ENCODE peak calls at places on chromosome 6, in seven cellular contexts. U, E, J, C, G, K and H are unnamed samples.

GRCh38 chr6:116218866-116219265 is 35.0 kb downstream of the TSPYL4 start:
- DNase-seq in C (no peak), K (no peak), J (no peak), E (no peak), U (no peak), G (no peak), H (no peak)

GRCh38 chr6:113055998-113056397 is 708.9 kb downstream of the RFPL4B start:
- DNase-seq in E (no peak), J (no peak), U (no peak), C (no peak), K (no peak), G (no peak), H (no peak)

GRCh38 chr6:2862712-2863174 is 21.1 kb upstream of the SERPINB1 start:
- DNase-seq in G (no peak), K (no peak), E (no peak), J (no peak), U (no peak), C (no peak), H (no peak)

GRCh38 chr6:51398064-51398740 is 579.5 kb downstream of the TFAP2B start:
- DNase-seq in J (no peak), K (no peak), G (no peak), C (no peak), E (peak), U (no peak), H (no peak)

GRCh38 chr6:100300221-100300736 is 164.4 kb downstream of the SIM1 start:
- DNase-seq in J (no peak), C (no peak), K (no peak), E (peak), U (peak), G (peak), H (no peak)

GRCh38 chr6:113998811-113999210 is 27.9 kb upstream of the HDAC2 start:
- DNase-seq in E (no peak), K (no peak), C (no peak), U (no peak), J (no peak), G (no peak), H (no peak)

GRCh38 chr6:43773981-43774775 is 4.2 kb downstream of the VEGFA start:
- DNase-seq in C (no peak), U (no peak), E (no peak), K (no peak), G (no peak), J (no peak), H (no peak)

GRCh38 chr6:126235363-126235762 is 104.6 kb upstream of the CENPW start:
- DNase-seq in J (no peak), E (no peak), C (no peak), K (no peak), G (no peak), U (no peak), H (no peak)

GRCh38 chr6:170166511-170167122 is 124.3 kb downstream of the DLL1 start:
- DNase-seq in C (no peak), E (no peak), G (no peak), J (no peak), K (peak), U (no peak), H (no peak)

GRCh38 chr6:26594730-26595632 is 1.8 kb upstream of the ABT1 start:
- DNase-seq in U (peak), J (no peak), C (no peak), E (no peak), K (no peak), G (peak), H (peak)

GRCh38 chr6:53651149-53651763 is 14.3 kb downstream of the KLHL31 start:
- DNase-seq in J (peak), E (no peak), G (peak), U (peak), C (no peak), K (no peak), H (peak)

GRCh38 chr6:27864906-27865883 is 47.0 kb downstream of the OR2B2 start:
- DNase-seq in C (no peak), E (peak), J (peak), G (no peak), K (peak), U (peak), H (peak)
- TF ChIP-seq POLR2A in C (peak), E (peak), J (peak), G (no peak), K (peak), U (peak), H (peak)

DNA sequence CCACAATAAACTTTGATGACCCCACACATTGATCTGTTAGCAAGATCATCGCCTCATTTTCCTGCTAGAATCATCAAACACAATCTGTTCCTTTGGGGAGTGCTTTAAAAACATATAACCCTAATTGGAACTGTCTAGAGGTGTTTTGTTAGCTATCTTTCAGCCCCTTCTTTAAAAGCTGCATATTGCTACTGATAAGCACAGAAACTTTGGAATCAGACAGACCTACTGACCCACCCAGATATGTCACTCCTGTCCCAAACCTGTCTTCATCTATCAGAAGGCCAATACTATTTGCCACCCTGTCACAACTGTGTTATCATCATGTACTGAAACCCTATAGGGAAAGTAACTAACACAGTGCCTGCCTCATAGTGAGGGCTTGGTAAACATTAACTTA is 172.4 kb upstream of the SASH1 start:
- DNase-seq in E (no peak), J (no peak), U (no peak), G (no peak), C (no peak), K (no peak), H (no peak)
- TF ChIP-seq POLR2A in E (no peak), J (no peak), U (no peak), G (no peak), C (no peak), K (no peak), H (no peak)

DNA sequence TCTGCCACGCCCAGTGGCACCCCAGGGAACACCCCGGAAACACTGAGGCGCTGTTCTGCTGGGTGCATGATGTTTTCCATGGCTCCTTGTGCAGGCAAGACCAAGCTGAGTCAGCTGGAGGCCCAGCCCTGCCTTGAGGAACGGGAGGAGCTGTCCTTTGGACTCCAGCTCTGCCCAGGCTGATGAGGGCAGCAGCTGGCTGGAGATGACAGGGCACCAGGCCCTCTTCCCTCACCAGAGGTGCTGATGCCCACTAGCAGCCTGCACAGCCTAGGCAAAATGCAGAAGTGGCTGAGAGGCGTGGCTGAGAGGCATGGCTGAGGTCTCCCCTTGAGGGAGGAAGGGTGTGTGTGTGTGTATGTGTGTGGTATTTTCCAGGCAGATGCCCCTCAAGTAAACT is 2.4 kb downstream of the C6orf132 start:
- DNase-seq in K (peak), C (no peak), E (peak), U (no peak), G (no peak), J (no peak), H (no peak)
- TF ChIP-seq POLR2A in K (no peak), C (no peak), E (no peak), U (no peak), G (no peak), J (no peak), H (no peak)

GRCh38 chr6:32854376-32855178 is 585 bp downstream of the PSMB9 start:
- DNase-seq in U (peak), E (peak), K (peak), G (no peak), C (no peak), J (peak), H (peak)

GRCh38 chr6:32852018-32852843 is 1.3 kb downstream of the TAP1 start:
- DNase-seq in K (peak), J (peak), G (no peak), E (no peak), C (no peak), U (no peak), H (peak)

GRCh38 chr6:32852844-32853540 is 512 bp downstream of the TAP1 start:
- DNase-seq in K (peak), C (no peak), J (peak), E (peak), U (peak), G (no peak), H (peak)

GRCh38 chr6:32855467-32856174 is 1.6 kb downstream of the PSMB9 start:
- DNase-seq in U (no peak), J (no peak), G (no peak), K (no peak), C (no peak), E (no peak), H (no peak)

GRCh38 chr6:32853541-32854375 is at the start of the genes PSMB9 and TAP1:
- DNase-seq in G (peak), J (peak), C (peak), K (peak), U (peak), E (peak), H (peak)
- TF ChIP-seq POLR2A in G (peak), J (peak), C (peak), K (peak), U (peak), E (peak), H (peak)

GRCh38 chr6:109440325-109441068 is at the start of the genes PPIL6 and SMPD2:
- DNase-seq in C (peak), K (peak), E (peak), G (peak), U (peak), J (peak), H (peak)
- TF ChIP-seq POLR2A in C (peak), K (peak), E (peak), G (no peak), U (peak), J (peak), H (peak)

GRCh38 chr6:1266686-1267056 is 45.2 kb upstream of the FOXQ1 start:
- DNase-seq in E (no peak), U (no peak), C (no peak), G (no peak), K (no peak), J (no peak), H (no peak)

GRCh38 chr6:1264619-1265445 is 47.1 kb upstream of the FOXQ1 start:
- DNase-seq in C (no peak), U (no peak), J (no peak), G (no peak), K (no peak), E (no peak), H (no peak)

GRCh38 chr6:1267790-1268762 is 43.8 kb upstream of the FOXQ1 start:
- DNase-seq in U (no peak), C (no peak), J (no peak), G (no peak), E (no peak), K (no peak), H (no peak)

GRCh38 chr6:1263850-1264377 is 48.0 kb upstream of the FOXQ1 start:
- DNase-seq in E (no peak), K (no peak), C (no peak), J (no peak), U (no peak), G (no peak), H (no peak)

DNA sequence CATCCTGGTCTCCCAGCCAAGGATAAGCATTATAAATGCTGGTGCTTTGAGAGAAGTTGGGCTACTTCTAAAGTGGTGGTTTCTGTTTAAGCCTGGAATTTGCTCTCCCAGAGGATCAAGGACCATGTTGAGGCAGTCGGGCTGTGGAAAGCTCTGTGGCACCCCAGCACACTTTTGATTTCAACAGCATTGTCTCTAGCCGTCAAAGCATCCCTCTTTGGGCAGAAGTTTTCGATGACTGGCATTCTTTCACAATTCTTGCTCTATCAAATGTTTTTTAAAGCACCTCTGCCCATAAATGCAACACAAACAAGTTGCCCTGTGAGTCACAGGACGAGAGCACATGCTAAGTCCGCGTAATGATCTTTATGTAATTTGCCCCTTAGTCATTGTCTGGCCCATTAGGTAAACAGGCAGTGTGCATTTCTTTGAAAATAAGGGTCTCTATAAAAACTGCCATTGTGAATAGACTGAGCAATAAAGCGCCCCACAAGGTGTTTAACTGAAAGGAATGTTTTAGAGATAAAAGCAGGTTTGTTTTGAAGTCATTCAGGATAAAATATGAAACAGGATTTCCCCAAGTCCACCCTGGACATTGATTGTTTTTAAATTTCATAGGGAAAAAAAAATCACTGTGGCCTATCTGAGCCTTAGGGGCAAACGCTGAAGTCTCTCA is 44.7 kb upstream of the FOXQ1 start:
- DNase-seq in U (no peak), E (no peak), J (no peak), G (no peak), K (no peak), C (no peak), H (no peak)
- TF ChIP-seq POLR2A in U (no peak), E (no peak), J (no peak), G (no peak), K (no peak), C (no peak), H (no peak)

GRCh38 chr6:31186052-31186734 is 15.7 kb upstream of the POU5F1 start:
- DNase-seq in E (no peak), G (no peak), C (peak), U (no peak), K (peak), J (peak), H (peak)
- TF ChIP-seq POLR2A in E (no peak), G (no peak), C (no peak), U (no peak), K (no peak), J (peak), H (no peak)